ENCODE peak calls at places on chromosomes 5 and 9, in nine cellular contexts. U, X, R, V, L, M, E, K and I are unnamed samples.

GRCh38 chr9:87336914-87337333 is 160.7 kb upstream of the DAPK1 start:
- DNase-seq in U (no peak), X (peak; percentile 59), R (peak; percentile 13), V (no peak), L (no peak), M (peak; percentile 44), E (peak; percentile 54), K (no peak), I (peak; percentile 44)

GRCh38 chr5:31935702-31936347 is 238.3 kb downstream of the GOLPH3 start:
- DNase-seq in U (no peak), X (peak; percentile 22), R (no peak), V (peak; percentile 37), L (peak; percentile 53), M (no peak), E (no peak), K (no peak), I (no peak)

GRCh38 chr5:126848253-126848652 is 71.3 kb downstream of the LMNB1 start:
- DNase-seq in U (no peak), X (no peak), R (no peak), V (no peak), L (no peak), M (no peak), E (no peak), K (no peak), I (no peak)

GRCh38 chr9:117763314-117763713 is 59.1 kb downstream of the TLR4 start:
- DNase-seq in U (no peak), X (no peak), R (no peak), V (no peak), L (no peak), M (no peak), E (no peak), K (no peak), I (peak; percentile 44)

GRCh38 chr9:105958587-105958986 is 264.2 kb downstream of the TMEM38B start:
- DNase-seq in U (no peak), X (no peak), R (no peak), V (no peak), L (no peak), M (no peak), E (no peak), K (no peak), I (no peak)

GRCh38 chr5:168430303-168430702 is 56.0 kb upstream of the RARS1 start:
- DNase-seq in U (no peak), X (no peak), R (no peak), V (no peak), L (no peak), M (no peak), E (no peak), K (no peak), I (no peak)

GRCh38 chr5:174520420-174521396 is 203.7 kb upstream of the MSX2 start:
- DNase-seq in U (no peak), X (peak; percentile 60), R (no peak), V (no peak), L (no peak), M (no peak), E (peak; percentile 93), K (no peak), I (no peak)

GRCh38 chr5:160262665-160263064 is 33.4 kb downstream of the FABP6 start:
- DNase-seq in U (no peak), X (no peak), R (no peak), V (no peak), L (no peak), M (no peak), E (no peak), K (no peak), I (no peak)

GRCh38 chr9:75001719-75002421 is 26.2 kb downstream of the CARNMT1 start:
- DNase-seq in U (no peak), X (no peak), R (peak; percentile 36), V (no peak), L (no peak), M (peak; percentile 21), E (peak; percentile 74), K (no peak), I (peak; percentile 12)

GRCh38 chr9:4987996-4988421 is 2.9 kb downstream of the JAK2 start:
- DNase-seq in U (no peak), X (peak; percentile 42), R (peak; percentile 66), V (peak; percentile 28), L (peak; percentile 47), M (peak; percentile 43), E (peak; percentile 48), K (peak; percentile 49), I (no peak)

GRCh38 chr5:153425914-153426313 is 64.6 kb upstream of the GRIA1 start:
- DNase-seq in U (no peak), X (no peak), R (no peak), V (no peak), L (no peak), M (no peak), E (peak; percentile 6), K (no peak), I (no peak)

GRCh38 chr5:133121080-133121479 is 69.3 kb downstream of the HSPA4 start:
- DNase-seq in U (no peak), X (no peak), R (no peak), V (no peak), L (no peak), M (no peak), E (no peak), K (no peak), I (no peak)

GRCh38 chr9:98403715-98404114 is 148.3 kb upstream of the TBC1D2 start:
- DNase-seq in U (no peak), X (no peak), R (no peak), V (no peak), L (no peak), M (no peak), E (no peak), K (no peak), I (no peak)
- TF ChIP-seq POLR2A in U (no peak), X (no peak), R (no peak), V (no peak), L (no peak), M (no peak), E (no peak), K (no peak), I (no peak)

GRCh38 chr5:56766926-56767325 is 48.4 kb upstream of the MAP3K1 start:
- DNase-seq in U (no peak), X (no peak), R (no peak), V (no peak), L (no peak), M (no peak), E (no peak), K (no peak), I (no peak)

GRCh38 chr5:56760723-56761122 is 54.6 kb upstream of the MAP3K1 start:
- DNase-seq in U (no peak), X (no peak), R (no peak), V (no peak), L (no peak), M (no peak), E (no peak), K (peak; percentile 29), I (no peak)

GRCh38 chr5:56763182-56763581 is 52.2 kb upstream of the MAP3K1 start:
- DNase-seq in U (no peak), X (no peak), R (no peak), V (no peak), L (no peak), M (no peak), E (no peak), K (no peak), I (no peak)

GRCh38 chr5:56761486-56761885 is 53.9 kb upstream of the MAP3K1 start:
- DNase-seq in U (no peak), X (no peak), R (no peak), V (no peak), L (no peak), M (no peak), E (no peak), K (no peak), I (no peak)

GRCh38 chr5:56763711-56764466 is 51.5 kb upstream of the MAP3K1 start:
- DNase-seq in U (no peak), X (peak; percentile 23), R (no peak), V (no peak), L (peak; percentile 22), M (no peak), E (no peak), K (no peak), I (no peak)
- TF ChIP-seq POLR2A in U (no peak), X (no peak), R (no peak), V (no peak), L (no peak), M (no peak), E (no peak), K (no peak), I (no peak)

GRCh38 chr9:133354766-133355165 is 1.5 kb downstream of the SURF1 start:
- DNase-seq in U (no peak), X (no peak), R (no peak), V (no peak), L (no peak), M (no peak), E (no peak), K (no peak), I (no peak)

GRCh38 chr9:133351526-133351907 is 3.5 kb downstream of the RPL7A start:
- DNase-seq in U (no peak), X (no peak), R (no peak), V (no peak), L (no peak), M (no peak), E (no peak), K (no peak), I (no peak)

GRCh38 chr9:133353548-133353947 is 2.7 kb downstream of the SURF1 start:
- DNase-seq in U (no peak), X (no peak), R (no peak), V (no peak), L (no peak), M (no peak), E (no peak), K (no peak), I (no peak)

GRCh38 chr9:133351908-133352634 is 4.1 kb downstream of the RPL7A start:
- DNase-seq in U (no peak), X (peak; percentile 55), R (no peak), V (no peak), L (no peak), M (peak; percentile 72), E (no peak), K (no peak), I (peak; percentile 58)

DNA sequence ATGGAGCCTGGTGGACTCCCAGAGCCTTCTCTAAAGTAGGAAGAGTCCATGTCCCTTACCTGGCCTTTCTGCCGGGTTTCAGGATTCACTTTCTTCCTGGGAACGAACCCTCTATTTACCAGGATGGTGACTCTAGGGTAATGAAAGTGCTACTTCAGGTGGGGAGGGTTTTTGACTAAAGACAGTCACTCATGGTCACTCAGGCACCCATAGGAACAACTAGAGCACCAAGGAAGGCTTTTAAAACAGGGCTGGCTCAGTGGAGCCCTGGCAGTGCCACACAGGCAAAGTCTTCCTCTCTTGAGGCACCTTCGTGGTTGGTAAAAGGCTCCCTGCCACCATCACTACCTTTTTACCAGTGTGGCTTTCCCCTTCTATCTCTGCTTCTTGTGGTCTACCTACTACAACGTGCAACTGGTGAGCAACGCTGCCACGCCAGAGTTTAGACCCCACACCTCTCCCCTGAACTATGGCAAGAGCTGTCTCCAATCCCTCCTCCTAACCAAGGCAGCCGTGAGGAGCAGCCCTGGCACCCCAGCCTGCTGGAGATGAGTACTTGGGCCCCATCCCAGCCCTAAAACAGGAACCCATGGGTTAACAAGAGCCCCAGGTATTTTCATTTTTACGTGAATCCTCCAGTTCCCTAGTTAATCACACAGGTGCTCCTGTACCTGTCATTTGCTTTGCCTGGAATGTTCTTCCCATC is 3.5 kb downstream of the SURF1 start:
- DNase-seq in U (no peak), X (no peak), R (no peak), V (no peak), L (no peak), M (no peak), E (no peak), K (no peak), I (no peak)
- TF ChIP-seq POLR2A in U (no peak), X (no peak), R (no peak), V (no peak), L (no peak), M (peak; percentile 15), E (peak; percentile 12), K (no peak), I (no peak)

GRCh38 chr5:14896091-14896490 is 24.5 kb upstream of the ANKH start:
- DNase-seq in U (no peak), X (no peak), R (no peak), V (no peak), L (no peak), M (no peak), E (no peak), K (no peak), I (no peak)
- TF ChIP-seq POLR2A in U (no peak), X (no peak), R (no peak), V (no peak), L (no peak), M (no peak), E (no peak), K (no peak), I (no peak)